ENCODE peak calls at places on chromosomes 13 and 19, in four cellular contexts. B is left ventricle myocardium inferior, I is cardiac muscle cell, U is psoas muscle. C is an unnamed sample.

GRCh38 chr13:109151696-109152095 is 522.3 kb downstream of the MYO16 start:
- DNase-seq in B (no peak), I (no peak), U (no peak), C (no peak)

GRCh38 chr19:2160384-2160783 is 3.3 kb upstream of the DOT1L start:
- DNase-seq in B (no peak), I (no peak), U (no peak), C (no peak)

GRCh38 chr13:25242956-25243355 is 44.3 kb downstream of the MTMR6 start:
- DNase-seq in B (no peak), I (no peak), U (no peak), C (no peak)

GRCh38 chr19:5407356-5407755 is 47.9 kb upstream of the ZNRF4 start:
- DNase-seq in B (no peak), I (no peak), U (no peak), C (no peak)

GRCh38 chr19:33438016-33438671 is 64.6 kb downstream of the CEBPG start:
- DNase-seq in B (peak; percentile 42), I (no peak), U (no peak), C (peak; percentile 21)

GRCh38 chr13:72204291-72204690 is 337.3 kb upstream of the DACH1 start:
- DNase-seq in B (no peak), I (no peak), U (no peak), C (no peak)

GRCh38 chr13:25291691-25292090 is 4.4 kb upstream of the MTMR6 start:
- DNase-seq in B (no peak), I (no peak), U (no peak), C (no peak)

GRCh38 chr13:44274838-44275237 is 98.8 kb upstream of the SERP2 start:
- DNase-seq in B (no peak), I (peak; percentile 32), U (no peak), C (no peak)

GRCh38 chr13:67075239-67075638 is 154.9 kb downstream of the PCDH9 start:
- DNase-seq in B (no peak), I (no peak), U (no peak), C (no peak)

DNA sequence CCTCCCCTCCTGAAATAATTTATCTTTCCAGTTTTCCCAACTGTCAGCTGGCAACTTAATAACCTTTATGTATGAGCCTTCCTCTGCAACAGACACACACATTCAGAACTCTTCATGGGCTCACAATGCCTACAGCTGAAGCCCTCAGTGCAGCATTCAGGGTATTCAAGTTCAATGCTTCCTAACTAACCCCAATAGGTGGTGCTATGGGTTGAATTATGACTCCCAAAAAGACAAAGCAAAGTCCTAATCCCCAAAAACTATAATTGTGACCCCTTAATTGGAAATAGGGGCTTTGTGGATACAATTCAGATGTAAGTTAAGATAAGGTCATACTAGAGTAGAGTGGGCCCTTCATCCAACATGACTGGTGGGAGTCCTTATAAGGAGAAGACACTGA is 202.2 kb downstream of the SUCLA2 start:
- DNase-seq in B (no peak), I (peak; percentile 5), U (no peak), C (no peak)
- TF ChIP-seq CTCF in B (peak; percentile 26), I (peak; percentile 57), U (no peak), C (no peak)

GRCh38 chr19:10643968-10644290 is 10.2 kb upstream of the ILF3 start:
- DNase-seq in B (no peak), I (no peak), U (no peak), C (no peak)
- H3K36me3 ChIP-seq in B (peaks cover 42% of the 10 kb centered on the region), I (peaks cover 7% of the 10 kb centered on the region), U (peaks cover 46% of the 10 kb centered on the region), C (peaks cover 55% of the 10 kb centered on the region)

GRCh38 chr19:8366961-8367326 is 3.0 kb downstream of the ANGPTL4 start:
- DNase-seq in B (no peak), I (no peak), U (peak; percentile 77), C (no peak)

GRCh38 chr19:8367327-8368001 is 3.5 kb downstream of the ANGPTL4 start:
- DNase-seq in B (peak; percentile 91), I (peak; percentile 60), U (peak; percentile 96), C (peak; percentile 84)

GRCh38 chr19:8368136-8368535 is 4.2 kb downstream of the ANGPTL4 start:
- DNase-seq in B (no peak), I (no peak), U (no peak), C (no peak)

GRCh38 chr19:8363803-8364771 is at the start of gene ANGPTL4:
- DNase-seq in B (peak; percentile 77), I (peak; percentile 66), U (peak; percentile 89), C (no peak)

GRCh38 chr19:8366121-8366581 is 2.2 kb downstream of the ANGPTL4 start:
- DNase-seq in B (no peak), I (no peak), U (no peak), C (no peak)
- H3K4me1 ChIP-seq in B (peaks cover 96% of the 10 kb centered on the region), I (peaks cover 11% of the 10 kb centered on the region), U (peaks cover 58% of the 10 kb centered on the region), C (peaks cover 68% of the 10 kb centered on the region)

DNA sequence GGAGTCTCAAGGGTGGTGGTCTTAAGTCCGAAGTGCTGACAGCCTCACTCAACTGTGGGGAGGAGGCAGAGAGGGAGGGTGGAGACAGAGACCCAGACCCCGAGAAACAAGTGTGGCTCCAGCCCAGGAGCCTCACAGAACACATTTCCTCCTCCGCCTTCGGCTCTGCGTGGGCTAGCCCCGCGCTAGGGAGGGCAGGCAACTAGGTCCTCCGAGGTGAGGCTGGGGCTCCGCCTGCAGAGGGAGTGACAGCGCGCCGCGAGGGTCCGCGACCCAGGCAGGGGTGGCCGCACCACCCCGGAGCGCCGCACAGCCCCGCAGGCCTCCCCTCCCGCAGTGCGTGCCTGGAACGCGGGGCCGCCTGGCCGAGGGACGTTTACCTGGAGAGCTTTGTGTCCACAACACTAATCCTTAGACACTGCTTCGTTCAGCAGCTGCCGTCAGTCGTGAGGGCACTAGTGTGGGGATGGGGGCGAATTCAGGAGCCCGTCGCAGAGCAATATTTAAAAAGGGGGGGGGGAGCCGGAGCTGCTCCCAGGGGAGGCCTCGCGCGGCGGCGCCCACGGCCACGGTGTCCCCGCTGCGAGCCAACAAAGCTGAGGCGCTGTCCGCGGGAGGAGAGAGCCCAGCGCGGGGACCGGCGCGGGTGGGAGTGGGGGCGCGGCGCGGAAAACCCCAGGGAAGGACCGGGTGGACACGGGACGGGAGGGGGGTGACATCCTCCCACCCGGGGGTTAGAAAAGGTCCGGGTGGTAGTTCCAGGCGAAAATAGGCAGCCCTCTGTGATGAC is 11.3 kb upstream of the SOX1 start:
- DNase-seq in B (no peak), I (no peak), U (no peak), C (no peak)
- TF ChIP-seq CTCF in B (no peak), I (no peak), U (no peak), C (no peak)

GRCh38 chr19:53537126-53537522 is 821 bp upstream of the ZNF331 start:
- DNase-seq in B (no peak), I (no peak), U (no peak), C (no peak)

GRCh38 chr19:53536223-53536543 is 1.8 kb upstream of the ZNF331 start:
- DNase-seq in B (no peak), I (no peak), U (no peak), C (no peak)

GRCh38 chr19:53537523-53538377 is at the start of gene ZNF331:
- DNase-seq in B (peak; percentile 80), I (peak; percentile 71), U (peak; percentile 84), C (peak; percentile 84)

GRCh38 chr19:53540091-53540490 is 2.1 kb downstream of the ZNF331 start:
- DNase-seq in B (no peak), I (no peak), U (no peak), C (no peak)

GRCh38 chr19:53538378-53539109 is 599 bp downstream of the ZNF331 start:
- DNase-seq in B (no peak), I (no peak), U (no peak), C (no peak)
- H3K36me3 ChIP-seq in B (peaks cover 14% of the 10 kb centered on the region), I (no peaks in the 10 kb centered on the region), U (peaks cover 20% of the 10 kb centered on the region), C (no peaks in the 10 kb centered on the region)

DNA sequence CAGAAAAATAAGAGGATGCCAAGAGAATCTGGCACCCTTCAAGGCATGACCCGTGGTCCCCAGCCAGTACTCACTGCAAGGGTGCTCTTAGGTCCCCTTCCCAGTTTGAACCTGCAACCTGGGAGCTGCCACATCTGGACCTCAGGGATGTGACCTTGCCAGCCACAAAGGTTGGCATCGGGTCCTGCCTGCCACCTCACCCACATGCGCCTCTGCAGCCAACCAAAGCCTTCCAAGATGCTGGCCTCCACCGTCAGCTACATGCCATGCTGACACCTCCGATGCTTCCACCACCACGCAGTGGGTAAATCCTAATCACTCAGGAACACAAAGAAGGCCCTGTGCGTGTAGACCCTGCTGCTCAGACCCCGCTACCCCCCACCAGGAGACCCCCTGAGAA is 35.1 kb downstream of the ELL start:
- DNase-seq in B (no peak), I (no peak), U (no peak), C (no peak)
- H3K4me1 ChIP-seq in B (peaks cover 76% of the 10 kb centered on the region), I (peaks cover 26% of the 10 kb centered on the region), U (peaks cover 85% of the 10 kb centered on the region), C (peaks cover 90% of the 10 kb centered on the region)

GRCh38 chr19:43759515-43759914 is 4.8 kb upstream of the SMG9 start:
- DNase-seq in B (no peak), I (no peak), U (no peak), C (no peak)
- TF ChIP-seq CTCF in B (no peak), I (peak; percentile 49), U (no peak), C (no peak)

DNA sequence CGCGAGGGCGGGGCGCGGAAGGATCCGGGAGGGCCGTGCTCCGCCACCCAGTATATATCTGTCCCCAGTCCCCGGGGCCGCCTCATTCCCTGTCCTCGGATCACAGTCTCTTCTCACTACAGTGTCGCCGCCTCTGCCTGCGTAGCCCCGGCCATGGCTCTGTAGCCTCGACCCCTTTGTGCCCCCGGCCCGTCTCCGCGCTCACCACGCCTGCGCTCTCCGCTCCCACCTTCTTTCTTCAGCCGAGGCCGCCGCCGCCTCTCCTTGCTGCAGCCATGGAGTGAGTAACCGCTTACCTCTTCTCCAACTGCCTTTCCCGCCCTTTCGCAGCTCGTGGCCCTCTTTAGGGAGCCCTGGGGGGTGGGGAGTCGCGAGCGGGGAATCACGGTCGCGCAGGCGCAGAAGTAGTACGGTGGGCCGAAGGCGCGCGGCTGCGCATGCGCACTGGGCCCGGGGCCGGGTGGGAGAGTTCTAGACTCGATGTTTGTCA is at the start of the genes ATF5 and NUP62:
- DNase-seq in B (peak; percentile 90), I (peak; percentile 90), U (peak; percentile 92), C (peak; percentile 95)
- H3K36me3 ChIP-seq in B (peaks cover 33% of the 10 kb centered on the region), I (peaks cover 2% of the 10 kb centered on the region), U (peaks cover 37% of the 10 kb centered on the region), C (no peaks in the 10 kb centered on the region)